ENCODE peak calls at places on chromosomes 4 and X, in eight cellular contexts. H is A549, J is cardiac muscle cell, X is hepatocyte, T is endothelial cell, Z is heart right ventricle, C is endodermal cell, O is fibroblast of lung. M is an unnamed sample.

GRCh38 chr4:39834269-39834668 is 136.3 kb downstream of the UBE2K start:
- DNase-seq in T (no peak), Z (no peak), C (no peak), O (no peak), H (no peak), J (peak; percentile 15), X (no peak), M (no peak)

GRCh38 chrX:127879585-127879984 is 172.6 kb downstream of the ACTRT1 start:
- DNase-seq in T (no peak), C (no peak), X (no peak), Z (no peak), H (no peak), O (no peak), J (no peak), M (no peak)

GRCh38 chr4:87209696-87210095 is 10.7 kb downstream of the KLHL8 start:
- DNase-seq in X (no peak), C (no peak), H (no peak), O (no peak), Z (peak; percentile 23), T (no peak), J (peak; percentile 56), M (peak; percentile 39)

GRCh38 chr4:47538516-47538915 is 53.4 kb downstream of the ATP10D start:
- DNase-seq in Z (no peak), X (no peak), T (no peak), J (no peak), O (peak; percentile 68), C (no peak), H (no peak), M (no peak)

GRCh38 chr4:142150483-142150882 is 514.1 kb downstream of the IL15 start:
- DNase-seq in O (no peak), C (no peak), T (no peak), H (no peak), J (no peak), Z (no peak), X (no peak), M (no peak)

GRCh38 chrX:1720826-1721225 is 106.0 kb downstream of the ASMT start:
- DNase-seq in X (no peak), Z (no peak), O (no peak), C (no peak), J (no peak), T (no peak), H (no peak), M (no peak)

GRCh38 chr4:92825785-92826184 is 522.0 kb downstream of the GRID2 start:
- DNase-seq in C (no peak), J (no peak), H (no peak), X (no peak), Z (no peak), T (no peak), O (no peak), M (no peak)

GRCh38 chrX:71622347-71623104 is 4.2 kb upstream of the CXCR3 start:
- DNase-seq in T (peak; percentile 42), X (peak; percentile 77), J (peak; percentile 83), Z (peak; percentile 75), H (peak; percentile 8), O (peak; percentile 72), C (peak; percentile 88), M (peak; percentile 56)

GRCh38 chrX:150088766-150089518 is 150.7 kb upstream of the EOLA2 start:
- DNase-seq in J (no peak), O (no peak), X (no peak), T (no peak), Z (no peak), H (no peak), C (no peak), M (no peak)

GRCh38 chr4:42519803-42520417 is 122.6 kb downstream of the SHISA3 start:
- DNase-seq in X (peak; percentile 76), C (peak; percentile 73), O (peak; percentile 21), T (peak; percentile 69), H (peak; percentile 4), J (peak; percentile 72), Z (peak; percentile 51), M (peak; percentile 23)

GRCh38 chrX:47129879-47130358 is 14.6 kb downstream of the NDUFB11 start:
- DNase-seq in T (no peak), H (no peak), J (peak; percentile 9), O (no peak), Z (no peak), X (no peak), C (no peak), M (no peak)

GRCh38 chr4:48472794-48473193 is 10.3 kb upstream of the SLC10A4 start:
- DNase-seq in X (no peak), J (no peak), C (no peak), T (no peak), H (no peak), Z (no peak), O (no peak), M (no peak)

GRCh38 chrX:29662759-29663503 is 552.4 kb upstream of the MAGEB2 start:
- DNase-seq in T (no peak), C (no peak), H (peak; percentile 71), O (peak; percentile 97), X (peak; percentile 48), Z (no peak), J (peak; percentile 78), M (no peak)

GRCh38 chr4:19678763-19679162 is 572.9 kb upstream of the SLIT2 start:
- DNase-seq in C (no peak), Z (no peak), X (no peak), J (peak; percentile 72), O (peak; percentile 94), T (no peak), H (no peak), M (no peak)

GRCh38 chrX:20665441-20665840 is 398.7 kb upstream of the RPS6KA3 start:
- DNase-seq in J (no peak), X (no peak), H (no peak), O (no peak), Z (no peak), T (no peak), C (no peak), M (no peak)

GRCh38 chrX:96791559-96791958 is 92.1 kb upstream of the RPA4 start:
- DNase-seq in J (peak; percentile 53), X (no peak), C (no peak), T (no peak), H (no peak), Z (peak; percentile 28), O (peak; percentile 81), M (no peak)

GRCh38 chr4:15366660-15367059 is 61.2 kb upstream of the C1QTNF7 start:
- DNase-seq in Z (no peak), X (no peak), C (no peak), T (no peak), H (no peak), O (no peak), J (no peak), M (no peak)

DNA sequence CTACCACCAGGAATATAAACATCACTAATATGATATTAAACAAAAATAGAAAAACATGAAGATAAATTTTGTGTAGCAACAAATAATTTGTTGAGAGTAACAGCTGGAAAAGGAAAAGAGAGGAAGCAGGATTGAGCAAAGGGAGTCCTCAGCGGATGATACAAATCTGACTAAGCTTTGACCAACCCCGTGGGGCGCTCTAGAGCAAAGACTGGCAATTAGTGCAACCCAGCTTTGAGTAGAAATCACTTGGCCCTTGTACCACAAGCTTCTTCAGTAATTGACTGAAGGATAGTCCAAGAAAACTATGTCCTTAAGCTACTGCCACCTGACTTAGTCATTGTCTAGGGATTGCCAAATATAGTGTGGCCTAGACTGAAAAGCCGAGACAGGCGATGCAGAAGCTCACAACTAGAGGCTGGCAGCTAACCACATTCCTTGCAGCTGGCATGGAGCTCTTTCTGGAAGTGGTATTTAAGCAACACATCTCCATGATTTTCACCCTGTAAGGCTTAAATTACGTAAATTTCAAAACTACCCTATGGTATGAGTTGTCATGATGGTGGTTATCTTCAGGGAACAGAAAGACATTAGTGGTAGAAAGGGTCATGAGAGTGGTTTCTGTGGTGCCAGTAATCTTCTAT is 396.0 kb downstream of the PDGFC start:
- DNase-seq in J (peak; percentile 68), Z (no peak), T (no peak), O (peak; percentile 59), C (peak; percentile 71), X (no peak), H (no peak), M (no peak)
- TF ChIP-seq CTCF in J (peak; percentile 13), Z (no peak), T (no peak), O (no peak), C (peak; percentile 65), X (no peak), H (no peak), M (no peak)

DNA sequence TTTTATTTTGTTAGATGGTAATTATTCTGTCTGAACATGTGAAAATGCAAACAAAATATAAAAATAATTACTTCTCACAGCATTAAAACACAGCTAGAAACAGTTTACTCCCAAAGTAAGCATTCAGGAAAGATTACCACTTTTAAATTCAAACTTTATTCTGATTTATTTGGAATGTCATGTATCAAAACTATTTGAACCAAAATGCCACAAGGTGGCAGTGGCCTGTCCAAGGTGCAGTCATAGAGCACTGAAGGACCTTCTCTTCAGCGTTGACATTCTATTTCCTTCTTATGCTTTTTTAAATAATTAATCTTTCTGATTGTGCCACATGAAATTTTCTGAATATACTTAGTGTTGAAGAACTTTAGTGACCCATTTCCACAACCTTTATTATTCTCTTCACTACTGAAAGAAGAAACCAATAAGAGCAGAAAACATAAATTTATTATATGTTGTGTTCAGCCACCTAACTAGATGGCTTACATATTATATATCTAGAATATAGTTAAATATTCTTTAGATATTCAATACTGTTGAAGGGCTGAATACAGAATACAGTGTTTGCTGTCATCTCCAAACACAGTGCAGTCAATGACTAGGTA is 283.6 kb downstream of the CFAP299 start:
- DNase-seq in J (peak; percentile 23), Z (no peak), O (peak; percentile 5), T (peak; percentile 6), C (no peak), H (no peak), X (no peak), M (no peak)
- TF ChIP-seq CTCF in J (peak; percentile 15), Z (no peak), O (no peak), T (peak; percentile 46), C (peak; percentile 80), H (peak; percentile 8), X (peak; percentile 33), M (peak; percentile 31)

GRCh38 chr4:72467633-72468032 is 101.4 kb downstream of the ADAMTS3 start:
- DNase-seq in Z (no peak), O (no peak), T (no peak), J (no peak), C (no peak), X (no peak), H (no peak), M (no peak)

GRCh38 chr4:72471816-72472215 is 97.2 kb downstream of the ADAMTS3 start:
- DNase-seq in O (peak; percentile 26), Z (no peak), J (no peak), H (no peak), T (no peak), X (no peak), C (no peak), M (no peak)

GRCh38 chr4:72463724-72464123 is 105.3 kb downstream of the ADAMTS3 start:
- DNase-seq in Z (no peak), J (no peak), H (no peak), X (no peak), C (no peak), O (no peak), T (no peak), M (no peak)

GRCh38 chr4:72473434-72473900 is 95.6 kb downstream of the ADAMTS3 start:
- DNase-seq in X (no peak), Z (no peak), J (peak; percentile 23), C (no peak), O (no peak), H (no peak), T (no peak), M (no peak)

GRCh38 chr4:72468904-72469502 is 100.0 kb downstream of the ADAMTS3 start:
- DNase-seq in J (peak; percentile 52), C (no peak), O (no peak), Z (no peak), T (no peak), H (peak; percentile 0), X (peak; percentile 60), M (peak; percentile 15)
- TF ChIP-seq CTCF in J (peak; percentile 55), C (peak; percentile 85), O (no peak), Z (no peak), T (peak; percentile 82), H (peak; percentile 34), X (peak; percentile 76), M (peak; percentile 57)

GRCh38 chr4:880684-881405 is 51.3 kb downstream of the GAK start:
- DNase-seq in T (no peak), O (no peak), J (no peak), H (no peak), X (no peak), Z (no peak), C (no peak), M (no peak)
- TF ChIP-seq CTCF in T (no peak), O (no peak), J (no peak), H (no peak), X (no peak), Z (no peak), C (peak; percentile 25), M (no peak)